ENCODE peak calls at places on chromosomes 7 and 10, in six cellular contexts. L, J, T, Q, W and H are unnamed samples. For H3K27me3, the result is how much of the 10 kb centered on the place peaks cover.

GRCh38 chr10:97685395-97685958 is 1.6 kb downstream of the AVPI1 start:
- DNase-seq in L (peak), W (peak), Q (peak), J (peak), T (peak), H (peak)

GRCh38 chr10:28020080-28020860 is 21.4 kb upstream of the ODAD2 start:
- DNase-seq in T (no peak), Q (no peak), W (no peak), L (no peak), J (no peak), H (no peak)

GRCh38 chr7:157825325-157825724 is 488.5 kb downstream of the DNAJB6 start:
- DNase-seq in T (no peak), W (no peak), Q (no peak), J (no peak), L (no peak), H (no peak)

GRCh38 chr10:87092861-87093460 is 1.7 kb downstream of the GLUD1 start:
- DNase-seq in J (peak), T (peak), W (peak), Q (peak), L (peak), H (no peak)

GRCh38 chr10:62761115-62761514 is 43.4 kb upstream of the ADO start:
- DNase-seq in W (no peak), L (no peak), Q (no peak), T (no peak), J (no peak), H (no peak)

GRCh38 chr7:143519411-143520131 is 41.9 kb downstream of the TAS2R41 start:
- DNase-seq in T (peak), Q (peak), J (peak), L (no peak), W (peak), H (peak)

GRCh38 chr7:3215624-3216585 is 85.1 kb upstream of the SDK1 start:
- DNase-seq in W (no peak), T (no peak), J (no peak), L (no peak), Q (no peak), H (no peak)

GRCh38 chr10:103007017-103007416 is 88.9 kb downstream of the CNNM2 start:
- DNase-seq in Q (no peak), L (peak), W (no peak), T (no peak), J (no peak), H (no peak)

GRCh38 chr7:49638166-49638565 is 135.3 kb upstream of the VWC2 start:
- DNase-seq in T (no peak), Q (no peak), J (no peak), L (no peak), W (no peak), H (no peak)

GRCh38 chr7:132149801-132150310 is 426.4 kb downstream of the PLXNA4 start:
- DNase-seq in L (no peak), J (no peak), T (no peak), W (no peak), Q (no peak), H (no peak)

GRCh38 chr10:32954545-32955298 is 3.3 kb downstream of the ITGB1 start:
- DNase-seq in Q (no peak), L (peak), T (no peak), W (no peak), J (peak), H (no peak)

GRCh38 chr10:64637939-64638338 is 1116.7 kb downstream of the REEP3 start:
- DNase-seq in T (no peak), J (no peak), Q (no peak), W (no peak), L (no peak), H (no peak)

GRCh38 chr10:15344876-15345285 is 26.2 kb downstream of the FAM171A1 start:
- DNase-seq in Q (peak), T (no peak), W (peak), L (peak), J (peak), H (no peak)

GRCh38 chr10:131973160-131973951 is 8.4 kb downstream of the BNIP3 start:
- DNase-seq in T (no peak), W (no peak), J (no peak), Q (no peak), L (no peak), H (no peak)

GRCh38 chr7:105594034-105594433 is 12.7 kb upstream of the EFCAB10 start:
- DNase-seq in J (no peak), T (no peak), L (no peak), W (no peak), Q (no peak), H (no peak)

GRCh38 chr7:103447073-103447960 is 1.3 kb upstream of the SLC26A5 start:
- DNase-seq in J (peak), W (peak), Q (peak), T (peak), L (peak), H (peak)

GRCh38 chr10:61815505-61815904 is 86.0 kb upstream of the ARID5B start:
- DNase-seq in L (no peak), W (no peak), Q (no peak), T (peak), J (peak), H (no peak)

GRCh38 chr10:78377362-78377761 is 343.7 kb downstream of the RPS24 start:
- DNase-seq in T (peak), Q (no peak), J (no peak), W (no peak), L (no peak), H (peak)

GRCh38 chr10:63465293-63466167 is at the start of gene JMJD1C:
- DNase-seq in W (peak), J (peak), L (peak), T (peak), Q (peak), H (peak)

GRCh38 chr10:95303535-95303934 is 12.7 kb upstream of the PDLIM1 start:
- DNase-seq in J (no peak), T (no peak), L (no peak), Q (peak), W (no peak), H (no peak)

GRCh38 chr7:26444554-26444953 is 152.9 kb downstream of the SNX10 start:
- DNase-seq in L (no peak), Q (no peak), W (no peak), T (no peak), J (no peak), H (no peak)

GRCh38 chr7:74267756-74268565 is 13.8 kb upstream of the RFC2 start:
- DNase-seq in Q (no peak), W (no peak), T (peak), J (no peak), L (no peak), H (peak)

GRCh38 chr7:148831782-148832181 is 52.3 kb downstream of the EZH2 start:
- DNase-seq in W (peak), T (no peak), Q (no peak), L (no peak), J (no peak), H (no peak)

GRCh38 chr10:130493446-130494198 is 357.4 kb downstream of the GLRX3 start:
- DNase-seq in T (no peak), L (no peak), Q (no peak), W (no peak), J (no peak), H (no peak)

GRCh38 chr10:93921338-93921737 is 27.6 kb downstream of the SLC35G1 start:
- DNase-seq in Q (no peak), T (no peak), W (no peak), J (no peak), L (no peak), H (no peak)

GRCh38 chr7:17205850-17206353 is 92.5 kb upstream of the AHR start:
- DNase-seq in J (no peak), W (no peak), L (no peak), T (no peak), Q (no peak), H (no peak)

GRCh38 chr7:150481207-150481920 is 30.9 kb downstream of the GIMAP8 start:
- DNase-seq in W (no peak), L (no peak), T (no peak), Q (no peak), J (no peak), H (no peak)

DNA sequence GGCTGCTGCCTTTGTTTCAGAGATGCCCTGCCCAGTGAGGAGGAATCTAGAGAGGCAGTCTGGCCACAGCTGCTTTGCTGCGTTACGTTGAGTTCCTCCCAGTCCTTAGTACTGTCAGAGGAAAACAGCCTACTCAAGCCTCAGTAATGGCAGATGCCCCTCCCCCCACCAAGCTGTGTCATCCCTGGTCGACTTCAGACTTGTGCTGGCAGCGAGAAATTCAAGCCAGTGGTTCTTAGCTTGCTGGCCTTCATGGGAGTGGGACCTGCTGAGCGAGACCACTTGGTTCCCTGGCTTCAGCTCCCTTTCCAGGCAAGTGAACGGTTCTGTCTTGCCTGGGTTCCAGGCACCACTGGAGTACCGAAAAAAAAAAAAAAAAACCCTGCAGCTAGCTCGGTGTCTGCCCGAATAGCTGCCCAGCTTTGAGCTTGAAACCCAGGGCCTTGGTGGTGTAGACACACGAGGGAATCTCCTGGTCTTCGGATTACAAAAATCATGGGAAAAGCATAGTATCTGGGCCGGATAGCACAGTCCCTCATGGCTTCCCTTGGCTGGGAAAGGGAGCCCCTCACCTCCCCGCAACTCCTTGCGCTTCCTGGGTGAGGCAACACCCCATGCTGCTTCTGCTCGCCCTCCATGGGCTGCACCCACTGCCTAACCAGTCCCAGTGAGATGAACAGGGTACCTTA is 9.1 kb downstream of the SDHAF3 start:
- DNase-seq in J (no peak), T (peak), W (no peak), Q (peak), L (no peak), H (no peak)
- H3K27ac ChIP-seq in J (no peak), T (no peak), W (no peak), Q (no peak), L (no peak), H (no peak)

GRCh38 chr7:139061416-139061815 is 25.6 kb upstream of the ZC3HAV1L start:
- DNase-seq in L (no peak), J (no peak), T (no peak), Q (peak), W (peak), H (no peak)
- H3K27me3 ChIP-seq in L (under half), J (under half), T (under half), Q (under half), W (under half), H (under half)

DNA sequence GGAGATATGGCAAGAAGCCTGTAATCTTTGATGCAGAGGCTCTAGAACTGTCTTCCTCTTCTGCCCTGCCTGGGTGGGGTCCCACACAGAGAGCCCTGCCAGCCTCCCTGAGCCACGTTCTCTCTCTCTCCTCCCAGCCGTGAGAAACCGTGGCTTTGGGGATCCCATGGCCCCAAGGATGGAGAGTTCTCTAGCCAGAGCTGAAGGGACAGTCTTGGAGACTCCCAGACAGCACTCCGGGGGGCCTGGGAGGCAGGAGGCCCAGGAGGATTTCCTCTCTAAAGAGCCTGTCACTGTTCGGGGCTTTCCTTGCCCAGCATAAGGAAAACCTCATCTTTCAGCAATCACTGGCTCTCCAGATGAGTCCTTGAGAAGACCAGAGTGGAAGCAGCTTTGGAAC is 227.1 kb downstream of the ARHGAP12 start:
- DNase-seq in L (no peak), T (no peak), Q (no peak), J (no peak), W (no peak), H (no peak)
- H2AFZ ChIP-seq in L (no peak), T (no peak), Q (peak), J (no peak), W (peak), H (peak)

GRCh38 chr10:22634606-22635467 is 79.5 kb downstream of the PIP4K2A start:
- DNase-seq in Q (no peak), J (no peak), W (no peak), L (no peak), T (no peak), H (no peak)
- H3K27ac ChIP-seq in Q (no peak), J (no peak), W (no peak), L (no peak), T (no peak), H (no peak)

GRCh38 chr7:128135275-128136214 is 104.3 kb upstream of the LRRC4 start:
- DNase-seq in W (peak), T (peak), L (no peak), Q (peak), J (peak), H (peak)

GRCh38 chr7:128131701-128132100 is 100.5 kb upstream of the LRRC4 start:
- DNase-seq in W (no peak), L (no peak), T (no peak), J (no peak), Q (no peak), H (no peak)

GRCh38 chr7:128131115-128131514 is 99.9 kb upstream of the LRRC4 start:
- DNase-seq in W (no peak), T (no peak), J (no peak), L (no peak), Q (no peak), H (no peak)

GRCh38 chr7:128129224-128129864 is 98.1 kb upstream of the LRRC4 start:
- DNase-seq in Q (no peak), W (no peak), L (no peak), T (no peak), J (no peak), H (no peak)

GRCh38 chr7:128132426-128133069 is 101.3 kb upstream of the LRRC4 start:
- DNase-seq in J (no peak), Q (no peak), L (no peak), T (no peak), W (no peak), H (no peak)
- H3K27me3 ChIP-seq in J (under half), Q (half or more), L (under half), T (half or more), W (under half), H (half or more)

DNA sequence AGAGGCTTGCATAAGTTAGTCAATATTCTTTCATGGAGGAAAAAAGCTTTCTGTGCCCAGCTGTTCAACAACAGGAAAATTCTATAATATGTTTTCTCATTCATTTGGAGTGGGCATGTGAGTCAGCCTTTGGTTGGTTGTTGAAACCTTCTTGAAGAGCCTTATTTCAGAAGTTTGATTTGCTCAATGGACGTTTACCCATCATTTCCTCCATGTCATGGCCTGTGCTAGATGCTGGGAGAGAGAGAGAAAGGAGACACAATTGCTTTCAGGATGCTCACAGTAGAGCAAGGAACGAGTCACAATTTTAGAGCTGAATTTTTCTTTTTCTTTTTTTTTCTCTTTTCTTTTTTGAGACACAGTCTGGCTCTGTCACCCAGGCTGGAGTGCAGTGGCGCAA is 181.7 kb downstream of the PRKCQ start:
- DNase-seq in T (no peak), J (no peak), L (no peak), W (no peak), Q (no peak), H (no peak)
- H2AFZ ChIP-seq in T (no peak), J (no peak), L (no peak), W (no peak), Q (no peak), H (no peak)